ENCODE peak calls at places on chromosome 19, in seven cellular contexts. F is stimulated activated naive CD4-positive, alpha-beta T cell; C is BE2C; U is upper lobe of left lung; M is NCI-H1105; X is fibroblast of lung; R is HEK293T. Y is an unnamed sample.

GRCh38 chr19:53538378-53539109 is 599 bp downstream of the ZNF331 start:
- DNase-seq in F (no peak), C (no peak), U (no peak), M (no peak), X (no peak), R (no peak), Y (no peak)

GRCh38 chr19:38799104-38799503 is 10.1 kb downstream of the LGALS7B start:
- DNase-seq in F (no peak), C (no peak), U (no peak), M (no peak), X (no peak), R (no peak), Y (no peak)

GRCh38 chr19:6298413-6298812 is 18.6 kb upstream of the MLLT1 start:
- DNase-seq in F (no peak), C (no peak), U (peak), M (no peak), X (no peak), R (no peak), Y (no peak)

GRCh38 chr19:3694361-3695123 is 5.7 kb downstream of the PIP5K1C start:
- DNase-seq in F (no peak), C (no peak), U (peak), M (no peak), X (no peak), R (no peak), Y (no peak)

GRCh38 chr19:40594657-40595077 is 6.5 kb upstream of the LTBP4 start:
- DNase-seq in F (no peak), C (no peak), U (no peak), M (no peak), X (peak), R (no peak), Y (no peak)

GRCh38 chr19:53945441-53945840 is 17.3 kb upstream of the CACNG8 start:
- DNase-seq in F (no peak), C (no peak), U (no peak), M (no peak), X (peak), R (peak), Y (no peak)

GRCh38 chr19:42207767-42208259 is 9.7 kb downstream of the DEDD2 start:
- DNase-seq in F (no peak), C (no peak), U (no peak), M (no peak), X (peak), R (no peak), Y (no peak)

GRCh38 chr19:42528354-42529247 is at the start of gene CEACAM1:
- DNase-seq in F (peak), C (no peak), U (no peak), M (no peak), X (no peak), R (no peak), Y (no peak)

GRCh38 chr19:41294393-41294792 is 15.6 kb upstream of the CCDC97 start:
- DNase-seq in F (no peak), C (no peak), U (peak), M (no peak), X (no peak), R (no peak), Y (no peak)

GRCh38 chr19:6481541-6482342 is at the start of gene DENND1C:
- DNase-seq in F (peak), C (peak), U (peak), M (no peak), X (no peak), R (peak), Y (no peak)

GRCh38 chr19:3119071-3119781 is 16.6 kb upstream of the GNA15 start:
- DNase-seq in F (no peak), C (no peak), U (peak), M (no peak), X (no peak), R (no peak), Y (peak)

GRCh38 chr19:913080-913748 is at the start of gene R3HDM4:
- DNase-seq in F (peak), C (peak), U (peak), M (peak), X (peak), R (peak), Y (no peak)

GRCh38 chr19:33705860-33706259 is 84.1 kb downstream of the CHST8 start:
- DNase-seq in F (no peak), C (no peak), U (no peak), M (no peak), X (no peak), R (no peak), Y (peak)

GRCh38 chr19:32830231-32831014 is 39.1 kb downstream of the SLC7A9 start:
- DNase-seq in F (no peak), C (no peak), U (no peak), M (no peak), X (peak), R (no peak), Y (no peak)